ENCODE peak calls at places on chromosomes 5 and 9, in six cellular contexts. K is stimulated activated CD4-positive, alpha-beta T cell treated with anti-CD3 and anti-CD28 coated beads, Interleukin-15, amount 100 ng/mL, for 24 hours; T is activated CD8-positive, alpha-beta memory T cell treated with anti-CD3 and anti-CD28 coated beads for 48 hours; Z is germinal center; G is fibroblast of the aortic adventitia; I is RWPE1. Y is an unnamed sample.

GRCh38 chr9:24594234-24594850 is 48.6 kb upstream of the IZUMO3 start:
- DNase-seq in G (no peak), I (no peak), T (no peak), K (no peak), Z (no peak), Y (no peak)

GRCh38 chr9:81633952-81634421 is 55.4 kb downstream of the TLE1 start:
- DNase-seq in Z (no peak), I (no peak), T (no peak), G (no peak), K (no peak), Y (no peak)

GRCh38 chr5:81151546-81151945 is 81.6 kb upstream of the CKMT2 start:
- DNase-seq in G (peak), T (no peak), K (no peak), I (no peak), Z (no peak), Y (no peak)

GRCh38 chr5:168603776-168604175 is 24.6 kb upstream of the PANK3 start:
- DNase-seq in I (no peak), K (no peak), T (no peak), G (peak), Z (no peak), Y (no peak)

GRCh38 chr5:133818031-133818431 is 150.4 kb downstream of the C5orf15 start:
- DNase-seq in T (no peak), G (peak), K (no peak), I (peak), Z (no peak), Y (no peak)

GRCh38 chr9:27880640-27881039 is 307.4 kb upstream of the C9orf72 start:
- DNase-seq in K (no peak), G (no peak), Z (no peak), I (no peak), T (no peak), Y (no peak)

GRCh38 chr5:140480310-140481014 is 67.0 kb upstream of the EIF4EBP3 start:
- DNase-seq in K (no peak), I (no peak), T (no peak), Z (no peak), G (peak), Y (no peak)

GRCh38 chr9:86637515-86637914 is 283.3 kb upstream of the TUT7 start:
- DNase-seq in G (peak), Z (no peak), T (no peak), I (peak), K (peak), Y (no peak)

GRCh38 chr5:377326-377981 is 55.9 kb downstream of the AHRR start:
- DNase-seq in Z (no peak), I (no peak), K (no peak), G (no peak), T (no peak), Y (no peak)

GRCh38 chr5:105868038-105868775 is 1802.5 kb downstream of the EFNA5 start:
- DNase-seq in K (no peak), I (no peak), G (peak), Z (no peak), T (no peak), Y (no peak)

GRCh38 chr5:10860645-10861455 is 99.8 kb upstream of the DAP start:
- DNase-seq in K (no peak), Z (no peak), T (no peak), G (peak), I (no peak), Y (no peak)

GRCh38 chr5:146580237-146580636 is 64.2 kb upstream of the GPR151 start:
- DNase-seq in G (no peak), Z (no peak), T (no peak), K (no peak), I (no peak), Y (no peak)

GRCh38 chr5:57550132-57550531 is 67.5 kb upstream of the ACTBL2 start:
- DNase-seq in I (no peak), T (no peak), K (no peak), G (no peak), Z (no peak), Y (no peak)

GRCh38 chr5:69261034-69261433 is 26.3 kb downstream of the CDK7 start:
- DNase-seq in T (no peak), G (no peak), K (no peak), Z (no peak), I (no peak), Y (no peak)